ENCODE peak calls at places on chromosomes 3 and 15, in ten cellular contexts. W is left lung, D is A673, Y is BE2C, N is omental fat pad, R is psoas muscle, T is fibroblast of mammary gland, X is nephron progenitor cell, G is uterus, K is HCT116. J is an unnamed sample.

GRCh38 chr3:133424937-133425869 is 25.3 kb downstream of the BFSP2 start:
- DNase-seq in K (no peak), D (no peak), N (no peak), W (no peak), Y (no peak), R (no peak), X (no peak), G (no peak), T (no peak), J (peak; percentile 56)

GRCh38 chr15:49644364-49644794 is 23.5 kb downstream of the DTWD1 start:
- DNase-seq in G (peak; percentile 31), K (no peak), W (no peak), Y (no peak), D (no peak), R (no peak), X (no peak), T (no peak), N (no peak), J (no peak)

GRCh38 chr3:35183915-35184675 is 455.2 kb upstream of the ARPP21 start:
- DNase-seq in K (no peak), X (no peak), Y (no peak), D (no peak), G (no peak), W (no peak), N (no peak), T (peak; percentile 6), R (no peak), J (no peak)

GRCh38 chr3:181725033-181725775 is 13.5 kb downstream of the SOX2 start:
- DNase-seq in R (no peak), X (no peak), K (no peak), N (no peak), D (no peak), W (no peak), Y (no peak), T (no peak), G (no peak), J (no peak)

GRCh38 chr3:56086355-56086754 is 381.9 kb downstream of the ERC2 start:
- DNase-seq in N (no peak), K (no peak), D (no peak), T (peak; percentile 34), Y (no peak), X (no peak), R (no peak), G (no peak), W (no peak), J (no peak)

GRCh38 chr15:86009727-86010126 is 69.9 kb upstream of the AGBL1 start:
- DNase-seq in X (no peak), W (no peak), D (no peak), T (no peak), K (no peak), G (no peak), R (no peak), Y (no peak), N (no peak), J (no peak)

GRCh38 chr15:28110416-28110975 is 11.4 kb upstream of the OCA2 start:
- DNase-seq in G (no peak), R (no peak), K (no peak), D (no peak), T (no peak), N (no peak), Y (no peak), W (no peak), X (no peak), J (no peak)

GRCh38 chr3:46168583-46168982 is 39.5 kb downstream of the CCR1 start:
- DNase-seq in W (no peak), Y (no peak), T (no peak), K (no peak), D (no peak), N (no peak), G (no peak), X (no peak), R (no peak), J (no peak)

GRCh38 chr3:120280566-120280965 is 4.5 kb downstream of the GPR156 start:
- DNase-seq in K (no peak), D (no peak), T (no peak), X (no peak), W (no peak), N (no peak), G (no peak), Y (no peak), R (no peak), J (no peak)

GRCh38 chr3:122246214-122246613 is 62.7 kb downstream of the CASR start:
- DNase-seq in K (no peak), R (no peak), X (no peak), Y (no peak), G (no peak), D (no peak), T (no peak), W (no peak), N (no peak), J (no peak)

GRCh38 chr3:106699093-106699492 is 678.1 kb upstream of the CCDC54 start:
- DNase-seq in D (no peak), X (no peak), W (no peak), G (no peak), K (no peak), R (no peak), N (no peak), T (no peak), Y (no peak), J (no peak)

GRCh38 chr15:48936666-48937065 is 27.1 kb downstream of the SHC4 start:
- DNase-seq in R (no peak), X (no peak), W (no peak), D (no peak), K (no peak), N (no peak), Y (no peak), T (peak; percentile 58), G (no peak), J (no peak)

GRCh38 chr3:13259831-13260230 is 160.3 kb downstream of the NUP210 start:
- DNase-seq in X (no peak), Y (no peak), D (no peak), W (peak; percentile 4), N (no peak), R (no peak), K (no peak), T (no peak), G (no peak), J (no peak)

GRCh38 chr3:13261908-13262307 is 158.2 kb downstream of the NUP210 start:
- DNase-seq in R (no peak), T (no peak), X (no peak), K (no peak), D (no peak), G (no peak), W (peak; percentile 32), N (no peak), Y (no peak), J (no peak)

GRCh38 chr3:13261104-13261800 is 158.9 kb downstream of the NUP210 start:
- DNase-seq in X (peak; percentile 31), N (no peak), W (peak; percentile 73), R (no peak), K (no peak), D (no peak), T (no peak), G (no peak), Y (no peak), J (no peak)

GRCh38 chr3:13258986-13259514 is 161.1 kb downstream of the NUP210 start:
- DNase-seq in D (no peak), G (no peak), W (peak; percentile 60), K (no peak), N (no peak), X (no peak), Y (no peak), T (no peak), R (no peak), J (no peak)

GRCh38 chr3:13260259-13261103 is 159.6 kb downstream of the NUP210 start:
- DNase-seq in X (no peak), K (no peak), N (no peak), R (no peak), T (no peak), Y (no peak), W (peak; percentile 57), G (no peak), D (no peak), J (no peak)
- TF ChIP-seq CTCF in X (no peak), K (peak; percentile 55), N (no peak), R (no peak), T (no peak), Y (peak; percentile 32), W (no peak), G (no peak), D (no peak), J (peak; percentile 21)

GRCh38 chr3:50324351-50325144 is 2.0 kb upstream of the HYAL2 start:
- DNase-seq in Y (peak; percentile 81), T (peak; percentile 69), X (peak; percentile 85), D (peak; percentile 65), K (peak; percentile 75), G (peak; percentile 66), R (peak; percentile 85), W (peak; percentile 90), N (peak; percentile 77), J (no peak)
- TF ChIP-seq CTCF in Y (peak; percentile 73), T (peak; percentile 85), X (peak; percentile 87), D (peak; percentile 66), K (peak; percentile 95), G (peak; percentile 79), R (peak; percentile 85), W (peak; percentile 77), N (peak; percentile 79), J (peak; percentile 81)

DNA sequence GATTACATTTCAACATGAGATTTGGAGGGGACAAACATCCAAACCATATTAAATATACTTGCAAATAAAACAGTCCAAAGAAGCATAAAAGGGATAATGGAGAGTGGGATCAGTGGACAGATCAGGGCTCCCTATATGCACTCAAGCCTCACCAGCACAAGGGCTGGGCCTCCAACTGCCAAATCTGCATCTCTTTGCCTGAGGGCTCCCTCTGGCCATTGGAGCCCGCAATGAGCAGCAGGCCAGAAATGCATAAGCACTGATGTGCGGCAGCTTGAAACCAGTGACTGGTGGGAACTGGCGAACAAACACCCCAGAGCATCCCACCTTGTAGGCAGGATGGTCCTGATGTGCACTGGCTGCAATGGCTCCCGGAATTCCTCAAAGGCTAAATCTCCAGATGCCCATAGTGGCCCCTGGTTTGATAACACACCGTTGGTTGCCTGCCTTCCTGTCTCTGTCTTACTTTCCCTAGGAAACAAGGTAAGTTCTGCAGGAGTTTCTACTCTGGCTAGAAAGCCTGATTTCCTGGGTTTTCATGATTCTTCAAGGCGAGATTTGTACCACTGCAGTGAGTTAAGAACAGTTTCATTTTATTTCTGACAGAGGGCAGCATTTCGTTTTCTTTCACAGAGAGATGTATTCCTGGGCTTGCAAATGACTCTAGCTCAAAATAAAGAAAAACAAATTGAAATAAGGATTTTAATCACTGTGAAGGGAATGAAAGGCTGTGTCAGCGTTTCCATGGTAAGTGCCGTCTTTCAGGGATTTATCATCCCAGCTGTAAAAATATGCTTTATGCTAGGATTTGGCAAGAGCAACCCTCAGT is 56.0 kb upstream of the POMGNT2 start:
- DNase-seq in N (no peak), K (no peak), X (no peak), R (no peak), G (no peak), T (peak; percentile 67), D (peak; percentile 23), W (no peak), Y (peak; percentile 39), J (no peak)
- TF ChIP-seq CTCF in N (no peak), K (peak; percentile 49), X (peak; percentile 21), R (peak; percentile 37), G (peak; percentile 60), T (peak; percentile 43), D (peak; percentile 44), W (peak; percentile 35), Y (peak; percentile 42), J (peak; percentile 10)

DNA sequence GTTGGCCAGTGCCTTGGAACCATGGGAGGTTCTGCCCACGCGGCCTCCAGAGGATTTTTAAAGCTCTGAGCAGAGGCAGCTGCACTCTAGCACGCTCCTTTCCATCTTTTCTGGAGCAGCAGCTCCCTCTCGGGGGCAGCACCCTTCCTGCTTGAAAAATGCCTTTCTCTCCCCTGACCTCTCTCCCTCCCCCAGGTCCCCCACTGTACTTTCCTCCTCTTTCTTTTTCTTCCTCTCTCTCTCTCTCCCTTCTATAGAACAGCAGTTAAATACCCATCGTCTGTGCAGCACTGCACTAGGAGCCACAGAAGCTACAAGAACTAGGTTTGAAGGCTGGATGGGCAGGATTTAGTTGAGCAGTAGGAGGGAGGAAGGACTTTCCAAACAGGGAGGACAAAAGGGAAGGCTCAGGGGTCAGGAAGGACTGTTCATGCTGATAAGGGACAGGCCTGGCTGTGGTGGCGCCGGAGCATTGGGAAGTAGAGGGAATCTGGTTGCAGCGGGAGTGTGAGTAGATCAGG is 4.4 kb downstream of the ALPK3 start:
- DNase-seq in W (no peak), N (no peak), Y (no peak), K (no peak), D (no peak), X (no peak), R (no peak), T (peak; percentile 44), G (peak; percentile 77), J (no peak)
- TF ChIP-seq CTCF in W (no peak), N (no peak), Y (no peak), K (no peak), D (no peak), X (no peak), R (no peak), T (peak; percentile 28), G (peak; percentile 45), J (peak; percentile 17)

J was measured in GM12864.